ENCODE peak calls at places on chromosomes 2 and 18, in four cellular contexts. R, O, Z and H are unnamed samples.

GRCh38 chr18:28178720-28179119 is 1.8 kb upstream of the CDH2 start:
- DNase-seq in R (no peak), O (no peak), Z (no peak), H (no peak)

GRCh38 chr2:203582468-203582867 is 47.4 kb upstream of the RAPH1 start:
- DNase-seq in R (no peak), O (no peak), Z (no peak), H (no peak)

GRCh38 chr18:48836231-48836805 is 114.4 kb downstream of the SMAD7 start:
- DNase-seq in R (no peak), O (no peak), Z (no peak), H (no peak)

GRCh38 chr2:217912030-217913024 is 90.5 kb downstream of the TNS1 start:
- DNase-seq in R (no peak), O (no peak), Z (no peak), H (no peak)

GRCh38 chr2:188869560-188869959 is 104.6 kb upstream of the COL3A1 start:
- DNase-seq in R (no peak), O (no peak), Z (no peak), H (no peak)

GRCh38 chr2:109381327-109381820 is 232.4 kb downstream of the SEPTIN10 start:
- DNase-seq in R (no peak), O (no peak), Z (no peak), H (peak)

GRCh38 chr2:110116033-110116710 is 550 bp upstream of the MALL start:
- DNase-seq in R (peak), O (no peak), Z (no peak), H (no peak)

GRCh38 chr2:9440058-9440727 is 16.7 kb downstream of the CPSF3 start:
- DNase-seq in R (no peak), O (no peak), Z (no peak), H (no peak)

GRCh38 chr18:37536646-37537045 is 29.0 kb downstream of the CELF4 start:
- DNase-seq in R (no peak), O (no peak), Z (no peak), H (no peak)

GRCh38 chr2:128371248-128371630 is 52.6 kb upstream of the HS6ST1 start:
- DNase-seq in R (no peak), O (no peak), Z (no peak), H (no peak)

GRCh38 chr2:66771359-66771978 is 336.5 kb downstream of the MEIS1 start:
- DNase-seq in R (no peak), O (no peak), Z (no peak), H (no peak)

GRCh38 chr2:203354966-203355365 is 26.8 kb downstream of the ABI2 start:
- DNase-seq in R (no peak), O (no peak), Z (no peak), H (no peak)

GRCh38 chr2:6780765-6781274 is 84.9 kb downstream of the CMPK2 start:
- DNase-seq in R (peak), O (no peak), Z (peak), H (no peak)

GRCh38 chr2:66034467-66034866 is 400.5 kb upstream of the MEIS1 start:
- DNase-seq in R (no peak), O (no peak), Z (no peak), H (no peak)

GRCh38 chr2:79717364-79718007 is 204.6 kb downstream of the CTNNA2 start:
- DNase-seq in R (no peak), O (peak), Z (no peak), H (peak)

GRCh38 chr2:96869824-96870630 is at the start of gene SEMA4C:
- DNase-seq in R (peak), O (no peak), Z (no peak), H (no peak)

GRCh38 chr18:62566818-62567217 is 44.0 kb downstream of the ZCCHC2 start:
- DNase-seq in R (no peak), O (no peak), Z (no peak), H (no peak)

GRCh38 chr2:160126315-160126714 is 63.9 kb upstream of the PLA2R1 start:
- DNase-seq in R (no peak), O (no peak), Z (no peak), H (no peak)

GRCh38 chr2:187581125-187581896 is 27.1 kb upstream of the TFPI start:
- DNase-seq in R (no peak), O (no peak), Z (peak), H (no peak)

GRCh38 chr18:58451972-58452334 is 176.9 kb downstream of the ALPK2 start:
- DNase-seq in R (no peak), O (no peak), Z (no peak), H (no peak)

GRCh38 chr2:62270728-62271127 is 74.8 kb downstream of the B3GNT2 start:
- DNase-seq in R (peak), O (no peak), Z (no peak), H (no peak)

GRCh38 chr2:171878481-171878993 is 15.5 kb downstream of the SLC25A12 start:
- DNase-seq in R (peak), O (peak), Z (peak), H (no peak)

GRCh38 chr2:171880774-171881173 is 13.3 kb downstream of the SLC25A12 start:
- DNase-seq in R (no peak), O (no peak), Z (no peak), H (no peak)

GRCh38 chr2:171879865-171880264 is 14.2 kb downstream of the SLC25A12 start:
- DNase-seq in R (no peak), O (no peak), Z (no peak), H (no peak)

GRCh38 chr2:171882095-171882769 is 11.8 kb downstream of the SLC25A12 start:
- DNase-seq in R (no peak), O (no peak), Z (peak), H (no peak)

DNA sequence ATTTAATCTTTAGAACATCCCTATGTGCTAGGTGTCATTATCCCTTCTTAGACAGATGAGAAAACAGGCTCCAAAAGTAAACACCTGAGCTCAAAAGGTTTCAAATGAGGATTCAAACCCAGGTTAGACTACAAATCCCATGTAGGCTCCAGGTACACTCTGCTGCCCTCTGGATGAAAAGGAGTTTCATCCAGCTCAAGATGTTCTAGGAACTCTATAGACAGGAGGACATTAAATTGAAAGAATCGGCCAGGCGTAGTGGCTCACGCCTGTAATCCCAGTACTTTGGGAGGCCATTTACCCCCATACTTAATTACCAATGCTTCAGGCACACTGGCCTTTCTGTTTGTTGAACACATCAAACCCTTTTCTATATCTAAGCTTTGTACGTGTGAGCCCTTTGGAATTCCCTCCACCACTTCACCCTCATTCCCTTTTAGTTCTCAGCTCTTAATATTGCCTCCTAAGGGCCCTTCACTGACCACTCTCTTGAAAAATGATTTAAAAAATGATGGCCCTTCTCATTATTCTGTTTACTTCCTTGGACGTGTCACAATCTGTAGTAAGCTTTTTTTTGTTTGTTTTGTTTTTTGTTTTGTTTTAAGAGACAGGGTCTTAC is 10.7 kb downstream of the SLC25A12 start:
- DNase-seq in R (no peak), O (no peak), Z (no peak), H (no peak)
- TF ChIP-seq CTCF in R (no peak), O (no peak), Z (no peak), H (no peak)

GRCh38 chr2:120204022-120204405 is 19.2 kb downstream of the TMEM185B start:
- DNase-seq in R (no peak), O (no peak), Z (no peak), H (peak)

GRCh38 chr2:120204417-120204816 is 18.8 kb downstream of the TMEM185B start:
- DNase-seq in R (no peak), O (no peak), Z (no peak), H (peak)

GRCh38 chr2:120203341-120204021 is 19.7 kb downstream of the TMEM185B start:
- DNase-seq in R (no peak), O (no peak), Z (no peak), H (peak)

GRCh38 chr2:120204945-120205670 is 18.1 kb downstream of the TMEM185B start:
- DNase-seq in R (no peak), O (no peak), Z (no peak), H (peak)

GRCh38 chr2:120205901-120206581 is 17.2 kb downstream of the TMEM185B start:
- DNase-seq in R (no peak), O (no peak), Z (peak), H (peak)
- TF ChIP-seq CTCF in R (peak), O (peak), Z (peak), H (peak)

GRCh38 chr2:226040344-226040743 is 640.8 kb downstream of the NYAP2 start:
- DNase-seq in R (no peak), O (no peak), Z (no peak), H (no peak)
- TF ChIP-seq CTCF in R (no peak), O (no peak), Z (no peak), H (no peak)

DNA sequence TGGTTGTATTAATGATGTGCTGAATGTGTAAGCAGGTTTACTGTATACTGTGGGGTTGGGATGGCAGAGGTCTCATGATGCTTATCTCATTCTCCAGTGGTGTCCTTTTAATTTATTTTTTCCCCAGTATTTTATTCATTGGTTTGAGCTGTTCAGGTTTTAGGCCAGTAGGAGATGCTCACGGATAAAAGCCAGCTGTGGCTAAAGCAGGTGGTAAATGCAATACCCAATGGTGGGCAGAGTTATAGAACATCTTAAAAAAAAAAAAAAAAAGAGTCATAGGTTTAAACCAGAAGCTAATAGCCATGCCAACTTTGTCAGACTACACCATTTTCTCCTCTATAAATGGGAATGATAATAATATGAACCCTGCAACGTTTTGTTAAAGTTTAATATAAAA is 57.8 kb upstream of the NEUROD1 start:
- DNase-seq in R (no peak), O (no peak), Z (no peak), H (no peak)
- TF ChIP-seq CTCF in R (peak), O (no peak), Z (no peak), H (no peak)

GRCh38 chr2:35931115-35931514 is 424.5 kb upstream of the CRIM1 start:
- DNase-seq in R (no peak), O (no peak), Z (no peak), H (no peak)

GRCh38 chr2:35931626-35932025 is 424.0 kb upstream of the CRIM1 start:
- DNase-seq in R (no peak), O (no peak), Z (no peak), H (no peak)

GRCh38 chr2:35929551-35929950 is 426.0 kb upstream of the CRIM1 start:
- DNase-seq in R (no peak), O (no peak), Z (no peak), H (no peak)

GRCh38 chr2:35938838-35939237 is 416.7 kb upstream of the CRIM1 start:
- DNase-seq in R (no peak), O (no peak), Z (no peak), H (no peak)

GRCh38 chr2:35933031-35933430 is 422.5 kb upstream of the CRIM1 start:
- DNase-seq in R (no peak), O (no peak), Z (no peak), H (no peak)
- TF ChIP-seq CTCF in R (no peak), O (no peak), Z (no peak), H (no peak)

GRCh38 chr2:100482741-100483140 is 12.5 kb downstream of the NMS start:
- DNase-seq in R (no peak), O (no peak), Z (peak), H (no peak)
- TF ChIP-seq CTCF in R (no peak), O (no peak), Z (peak), H (no peak)